ENCODE peak calls at places on chromosomes 11 and 22, in eight cellular contexts. One of them, this sample, is unnamed. For H3K36me3, the result is how much of the 10 kb centered on the place peaks cover.

GRCh38 chr11:6321356-6321755 is 1.1 kb upstream of the CAVIN3 start:
- DNase-seq in tibial artery: peak
- DNase-seq in heart left ventricle: peak
- DNase-seq in BJ: no peak
- DNase-seq in uterus: peak
- DNase-seq in adrenal gland: no peak
- DNase-seq in colonic mucosa: peak
- DNase-seq in stomach: no peak
- DNase-seq in this sample: no peak

GRCh38 chr22:48380016-48380665 is 1447.5 kb downstream of the BRD1 start:
- DNase-seq in tibial artery: no peak
- DNase-seq in heart left ventricle: no peak
- DNase-seq in BJ: no peak
- DNase-seq in uterus: no peak
- DNase-seq in adrenal gland: no peak
- DNase-seq in colonic mucosa: no peak
- DNase-seq in stomach: peak
- DNase-seq in this sample: no peak

GRCh38 chr22:44884968-44885805 is 124.6 kb downstream of the PHF21B start:
- DNase-seq in tibial artery: no peak
- DNase-seq in heart left ventricle: no peak
- DNase-seq in BJ: no peak
- DNase-seq in uterus: no peak
- DNase-seq in adrenal gland: peak
- DNase-seq in colonic mucosa: no peak
- DNase-seq in stomach: no peak
- DNase-seq in this sample: no peak

GRCh38 chr11:78662811-78663210 is 88.1 kb upstream of the NARS2 start:
- DNase-seq in tibial artery: no peak
- DNase-seq in heart left ventricle: no peak
- DNase-seq in BJ: no peak
- DNase-seq in uterus: no peak
- DNase-seq in adrenal gland: no peak
- DNase-seq in colonic mucosa: no peak
- DNase-seq in stomach: no peak
- DNase-seq in this sample: no peak

GRCh38 chr11:111665779-111666178 is 63.5 kb downstream of the SIK2 start:
- DNase-seq in tibial artery: no peak
- DNase-seq in heart left ventricle: no peak
- DNase-seq in BJ: no peak
- DNase-seq in uterus: no peak
- DNase-seq in adrenal gland: no peak
- DNase-seq in colonic mucosa: no peak
- DNase-seq in stomach: no peak
- DNase-seq in this sample: no peak

GRCh38 chr11:17637901-17638300 is 81.5 kb upstream of the MYOD1 start:
- DNase-seq in tibial artery: no peak
- DNase-seq in heart left ventricle: no peak
- DNase-seq in BJ: no peak
- DNase-seq in uterus: no peak
- DNase-seq in adrenal gland: no peak
- DNase-seq in colonic mucosa: no peak
- DNase-seq in stomach: no peak
- DNase-seq in this sample: no peak

GRCh38 chr11:63822438-63822837 is 9.2 kb downstream of the SPINDOC start:
- DNase-seq in tibial artery: no peak
- DNase-seq in heart left ventricle: no peak
- DNase-seq in BJ: no peak
- DNase-seq in uterus: no peak
- DNase-seq in adrenal gland: no peak
- DNase-seq in colonic mucosa: no peak
- DNase-seq in stomach: no peak
- DNase-seq in this sample: no peak

GRCh38 chr22:43592470-43592869 is 180.7 kb downstream of the MPPED1 start:
- DNase-seq in tibial artery: no peak
- DNase-seq in heart left ventricle: no peak
- DNase-seq in BJ: no peak
- DNase-seq in uterus: no peak
- DNase-seq in adrenal gland: no peak
- DNase-seq in colonic mucosa: no peak
- DNase-seq in stomach: no peak
- DNase-seq in this sample: no peak

GRCh38 chr22:47605886-47606285 is 843.4 kb downstream of the TBC1D22A start:
- DNase-seq in tibial artery: peak
- DNase-seq in heart left ventricle: no peak
- DNase-seq in BJ: no peak
- DNase-seq in uterus: no peak
- DNase-seq in adrenal gland: no peak
- DNase-seq in colonic mucosa: no peak
- DNase-seq in stomach: no peak
- DNase-seq in this sample: no peak

GRCh38 chr11:13955971-13956421 is 6.5 kb upstream of the SPON1 start:
- DNase-seq in tibial artery: peak
- DNase-seq in heart left ventricle: peak
- DNase-seq in BJ: no peak
- DNase-seq in uterus: peak
- DNase-seq in adrenal gland: peak
- DNase-seq in colonic mucosa: peak
- DNase-seq in stomach: peak
- DNase-seq in this sample: no peak

GRCh38 chr11:50155508-50155907 is 122.8 kb downstream of the OR4C45 start:
- DNase-seq in tibial artery: no peak
- DNase-seq in heart left ventricle: no peak
- DNase-seq in BJ: no peak
- DNase-seq in uterus: no peak
- DNase-seq in adrenal gland: no peak
- DNase-seq in colonic mucosa: no peak
- DNase-seq in stomach: no peak
- DNase-seq in this sample: no peak

GRCh38 chr22:43833286-43834240 is 21.5 kb upstream of the EFCAB6 start:
- DNase-seq in tibial artery: no peak
- DNase-seq in heart left ventricle: no peak
- DNase-seq in BJ: no peak
- DNase-seq in uterus: no peak
- DNase-seq in adrenal gland: no peak
- DNase-seq in colonic mucosa: no peak
- DNase-seq in stomach: no peak
- DNase-seq in this sample: no peak

GRCh38 chr22:50704510-50705218 is 32.0 kb downstream of the SHANK3 start:
- DNase-seq in tibial artery: no peak
- DNase-seq in heart left ventricle: peak
- DNase-seq in BJ: no peak
- DNase-seq in uterus: no peak
- DNase-seq in adrenal gland: no peak
- DNase-seq in colonic mucosa: no peak
- DNase-seq in stomach: no peak
- DNase-seq in this sample: no peak

GRCh38 chr11:119476666-119477331 is 53.8 kb upstream of the THY1 start:
- DNase-seq in tibial artery: peak
- DNase-seq in heart left ventricle: no peak
- DNase-seq in BJ: no peak
- DNase-seq in uterus: no peak
- DNase-seq in adrenal gland: no peak
- DNase-seq in colonic mucosa: no peak
- DNase-seq in stomach: peak
- DNase-seq in this sample: no peak

GRCh38 chr11:32713496-32713895 is 81.0 kb downstream of the CCDC73 start:
- DNase-seq in tibial artery: no peak
- DNase-seq in heart left ventricle: no peak
- DNase-seq in BJ: no peak
- DNase-seq in uterus: no peak
- DNase-seq in adrenal gland: no peak
- DNase-seq in colonic mucosa: no peak
- DNase-seq in stomach: no peak
- DNase-seq in this sample: no peak
- TF ChIP-seq CTCF in tibial artery: no peak
- TF ChIP-seq CTCF in heart left ventricle: peak
- TF ChIP-seq CTCF in BJ: peak
- TF ChIP-seq CTCF in uterus: peak
- TF ChIP-seq CTCF in adrenal gland: peak
- TF ChIP-seq CTCF in colonic mucosa: no peak
- TF ChIP-seq CTCF in stomach: no peak
- TF ChIP-seq CTCF in this sample: peak

DNA sequence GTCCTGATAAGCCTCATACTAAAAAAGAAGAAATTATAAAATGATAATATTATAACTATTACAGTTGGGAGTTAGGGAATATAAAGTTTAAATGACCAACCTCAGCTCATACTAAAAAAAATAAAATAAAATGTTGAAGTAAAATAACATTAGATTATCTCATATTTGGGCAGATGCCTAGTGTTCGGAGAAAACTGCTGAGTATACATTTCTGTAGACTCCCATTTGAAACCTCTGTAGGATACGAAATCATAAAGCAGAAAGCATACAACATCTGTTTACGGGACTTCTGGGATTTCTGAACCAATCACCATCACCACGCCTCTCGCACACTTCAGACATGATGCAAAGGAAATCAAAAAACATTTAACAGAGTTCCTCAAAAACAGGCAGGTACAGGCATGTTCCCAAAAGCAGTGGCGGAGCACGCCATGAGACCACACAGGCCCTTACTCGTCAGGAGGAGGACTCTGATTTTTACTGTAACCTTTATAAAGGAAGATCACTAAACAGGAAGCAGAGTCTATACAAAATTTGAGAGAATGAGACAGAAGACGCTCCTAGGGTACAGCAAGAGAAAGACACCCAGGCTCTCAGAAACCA is 8.6 kb downstream of the ZNF195 start:
- DNase-seq in tibial artery: no peak
- DNase-seq in heart left ventricle: no peak
- DNase-seq in BJ: no peak
- DNase-seq in uterus: no peak
- DNase-seq in adrenal gland: no peak
- DNase-seq in colonic mucosa: no peak
- DNase-seq in stomach: no peak
- DNase-seq in this sample: no peak
- H3K4me3 ChIP-seq in tibial artery: no peak
- H3K4me3 ChIP-seq in heart left ventricle: no peak
- H3K4me3 ChIP-seq in BJ: no peak
- H3K4me3 ChIP-seq in uterus: no peak
- H3K4me3 ChIP-seq in adrenal gland: no peak
- H3K4me3 ChIP-seq in colonic mucosa: no peak
- H3K4me3 ChIP-seq in stomach: no peak
- H3K4me3 ChIP-seq in this sample: no peak

GRCh38 chr22:24046024-24046423 is 34.9 kb downstream of the CABIN1 start:
- DNase-seq in tibial artery: no peak
- DNase-seq in heart left ventricle: no peak
- DNase-seq in BJ: no peak
- DNase-seq in uterus: no peak
- DNase-seq in adrenal gland: no peak
- DNase-seq in colonic mucosa: no peak
- DNase-seq in stomach: no peak
- DNase-seq in this sample: no peak

GRCh38 chr22:24039046-24039445 is 27.9 kb downstream of the CABIN1 start:
- DNase-seq in tibial artery: no peak
- DNase-seq in heart left ventricle: no peak
- DNase-seq in BJ: no peak
- DNase-seq in uterus: no peak
- DNase-seq in adrenal gland: no peak
- DNase-seq in colonic mucosa: no peak
- DNase-seq in stomach: no peak
- DNase-seq in this sample: no peak

GRCh38 chr22:24040946-24041345 is 29.8 kb downstream of the CABIN1 start:
- DNase-seq in tibial artery: no peak
- DNase-seq in heart left ventricle: no peak
- DNase-seq in BJ: no peak
- DNase-seq in uterus: no peak
- DNase-seq in adrenal gland: no peak
- DNase-seq in colonic mucosa: no peak
- DNase-seq in stomach: peak
- DNase-seq in this sample: no peak

GRCh38 chr22:24049211-24049610 is 38.1 kb downstream of the CABIN1 start:
- DNase-seq in tibial artery: no peak
- DNase-seq in heart left ventricle: no peak
- DNase-seq in BJ: no peak
- DNase-seq in uterus: no peak
- DNase-seq in adrenal gland: no peak
- DNase-seq in colonic mucosa: no peak
- DNase-seq in stomach: no peak
- DNase-seq in this sample: no peak

DNA sequence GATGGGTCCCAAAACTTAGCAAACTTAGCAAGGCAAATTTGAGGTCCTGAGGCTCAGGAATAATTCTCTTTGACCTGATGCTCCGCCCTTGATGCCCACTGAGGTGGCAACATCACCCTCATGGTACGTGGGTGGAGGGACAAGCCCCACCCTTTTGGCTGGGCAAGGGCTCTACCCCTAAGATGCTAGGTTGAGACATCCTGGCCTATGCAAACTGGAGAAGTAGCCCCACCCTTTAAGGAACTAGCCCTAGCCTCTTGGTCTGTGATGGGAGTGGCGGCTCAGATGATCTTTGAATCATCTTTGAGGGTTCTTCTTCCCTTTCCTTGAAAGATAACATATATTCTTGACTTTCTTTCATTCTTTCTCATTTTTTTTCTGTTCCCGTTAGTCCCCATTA is 32.9 kb downstream of the CABIN1 start:
- DNase-seq in tibial artery: no peak
- DNase-seq in heart left ventricle: no peak
- DNase-seq in BJ: no peak
- DNase-seq in uterus: no peak
- DNase-seq in adrenal gland: no peak
- DNase-seq in colonic mucosa: no peak
- DNase-seq in stomach: peak
- DNase-seq in this sample: no peak
- H3K36me3 ChIP-seq in tibial artery: half or more
- H3K36me3 ChIP-seq in heart left ventricle: under half
- H3K36me3 ChIP-seq in BJ: under half
- H3K36me3 ChIP-seq in uterus: under half
- H3K36me3 ChIP-seq in adrenal gland: under half
- H3K36me3 ChIP-seq in colonic mucosa: under half
- H3K36me3 ChIP-seq in stomach: half or more
- H3K36me3 ChIP-seq in this sample: under half

GRCh38 chr11:75350122-75350742 is 1.2 kb downstream of the ARRB1 start:
- DNase-seq in tibial artery: no peak
- DNase-seq in heart left ventricle: no peak
- DNase-seq in BJ: no peak
- DNase-seq in uterus: no peak
- DNase-seq in adrenal gland: no peak
- DNase-seq in colonic mucosa: no peak
- DNase-seq in stomach: no peak
- DNase-seq in this sample: no peak

GRCh38 chr11:75352417-75353206 is 1.2 kb upstream of the ARRB1 start:
- DNase-seq in tibial artery: peak
- DNase-seq in heart left ventricle: no peak
- DNase-seq in BJ: no peak
- DNase-seq in uterus: no peak
- DNase-seq in adrenal gland: peak
- DNase-seq in colonic mucosa: no peak
- DNase-seq in stomach: peak
- DNase-seq in this sample: no peak

GRCh38 chr11:75351541-75352416 is at the start of gene ARRB1:
- DNase-seq in tibial artery: peak
- DNase-seq in heart left ventricle: peak
- DNase-seq in BJ: no peak
- DNase-seq in uterus: peak
- DNase-seq in adrenal gland: peak
- DNase-seq in colonic mucosa: peak
- DNase-seq in stomach: peak
- DNase-seq in this sample: no peak

GRCh38 chr11:75349540-75350116 is 1.8 kb downstream of the ARRB1 start:
- DNase-seq in tibial artery: peak
- DNase-seq in heart left ventricle: peak
- DNase-seq in BJ: no peak
- DNase-seq in uterus: no peak
- DNase-seq in adrenal gland: no peak
- DNase-seq in colonic mucosa: peak
- DNase-seq in stomach: no peak
- DNase-seq in this sample: no peak

GRCh38 chr11:75350743-75351540 is 519 bp downstream of the ARRB1 start:
- DNase-seq in tibial artery: peak
- DNase-seq in heart left ventricle: peak
- DNase-seq in BJ: no peak
- DNase-seq in uterus: peak
- DNase-seq in adrenal gland: peak
- DNase-seq in colonic mucosa: peak
- DNase-seq in stomach: peak
- DNase-seq in this sample: no peak
- TF ChIP-seq CTCF in tibial artery: no peak
- TF ChIP-seq CTCF in heart left ventricle: no peak
- TF ChIP-seq CTCF in BJ: peak
- TF ChIP-seq CTCF in uterus: no peak
- TF ChIP-seq CTCF in adrenal gland: no peak
- TF ChIP-seq CTCF in colonic mucosa: no peak
- TF ChIP-seq CTCF in stomach: no peak
- TF ChIP-seq CTCF in this sample: no peak